ENCODE peak calls at places on chromosomes 7 and 10, in five cellular contexts. One of them, this sample, is unnamed.

GRCh38 chr7:135801045-135801693 is 52.6 kb upstream of the FAM180A start:
- DNase-seq in RWPE1: peak; percentile 55
- DNase-seq in sigmoid colon: no peak
- DNase-seq in HL-60: no peak
- DNase-seq in cardiac muscle cell: peak; percentile 85
- DNase-seq in this sample: no peak

GRCh38 chr10:91887075-91887899 is 22.0 kb downstream of the FGFBP3 start:
- DNase-seq in cardiac muscle cell: peak; percentile 98
- DNase-seq in sigmoid colon: peak; percentile 66
- DNase-seq in RWPE1: peak; percentile 30
- DNase-seq in HL-60: no peak
- DNase-seq in this sample: no peak

GRCh38 chr7:42552227-42552626 is 315.2 kb upstream of the GLI3 start:
- DNase-seq in sigmoid colon: no peak
- DNase-seq in RWPE1: no peak
- DNase-seq in HL-60: no peak
- DNase-seq in cardiac muscle cell: no peak
- DNase-seq in this sample: no peak

GRCh38 chr10:49395741-49396665 is at the start of gene DRGX:
- DNase-seq in cardiac muscle cell: peak; percentile 7
- DNase-seq in HL-60: no peak
- DNase-seq in RWPE1: no peak
- DNase-seq in sigmoid colon: no peak
- DNase-seq in this sample: no peak

GRCh38 chr7:142345817-142346216 is 88.0 kb upstream of the PRSS58 start:
- DNase-seq in RWPE1: no peak
- DNase-seq in sigmoid colon: no peak
- DNase-seq in cardiac muscle cell: no peak
- DNase-seq in HL-60: no peak
- DNase-seq in this sample: no peak

GRCh38 chr10:123774075-123774742 is 108.1 kb downstream of the GPR26 start:
- DNase-seq in sigmoid colon: no peak
- DNase-seq in RWPE1: no peak
- DNase-seq in cardiac muscle cell: no peak
- DNase-seq in HL-60: no peak
- DNase-seq in this sample: no peak

GRCh38 chr10:21824409-21824808 is 179.1 kb downstream of the DNAJC1 start:
- DNase-seq in cardiac muscle cell: no peak
- DNase-seq in sigmoid colon: no peak
- DNase-seq in HL-60: no peak
- DNase-seq in RWPE1: no peak
- DNase-seq in this sample: no peak

GRCh38 chr7:56007167-56007652 is 42.8 kb downstream of the NIPSNAP2 start:
- DNase-seq in cardiac muscle cell: peak; percentile 4
- DNase-seq in sigmoid colon: no peak
- DNase-seq in HL-60: no peak
- DNase-seq in RWPE1: peak; percentile 26
- DNase-seq in this sample: no peak

GRCh38 chr10:94500063-94500462 is 45.5 kb upstream of the HELLS start:
- DNase-seq in RWPE1: peak; percentile 7
- DNase-seq in sigmoid colon: no peak
- DNase-seq in cardiac muscle cell: no peak
- DNase-seq in HL-60: no peak
- DNase-seq in this sample: no peak

GRCh38 chr7:41156268-41156667 is 546.6 kb downstream of the INHBA start:
- DNase-seq in HL-60: no peak
- DNase-seq in RWPE1: no peak
- DNase-seq in cardiac muscle cell: no peak
- DNase-seq in sigmoid colon: no peak
- DNase-seq in this sample: no peak

GRCh38 chr10:103757531-103758293 is 97.7 kb downstream of the SH3PXD2A start:
- DNase-seq in cardiac muscle cell: no peak
- DNase-seq in RWPE1: peak; percentile 92
- DNase-seq in HL-60: peak; percentile 91
- DNase-seq in sigmoid colon: peak; percentile 80
- DNase-seq in this sample: peak; percentile 86

GRCh38 chr10:17423641-17424186 is 30.7 kb downstream of the ST8SIA6 start:
- DNase-seq in cardiac muscle cell: no peak
- DNase-seq in sigmoid colon: no peak
- DNase-seq in HL-60: no peak
- DNase-seq in RWPE1: no peak
- DNase-seq in this sample: no peak

GRCh38 chr10:90347239-90347638 is 510.6 kb downstream of the HTR7 start:
- DNase-seq in RWPE1: no peak
- DNase-seq in HL-60: no peak
- DNase-seq in cardiac muscle cell: no peak
- DNase-seq in sigmoid colon: no peak
- DNase-seq in this sample: no peak

GRCh38 chr7:90242369-90243168 is 2.4 kb upstream of the CFAP69 start:
- DNase-seq in HL-60: no peak
- DNase-seq in cardiac muscle cell: no peak
- DNase-seq in RWPE1: no peak
- DNase-seq in sigmoid colon: no peak
- DNase-seq in this sample: no peak

GRCh38 chr10:50332108-50332846 is 81.0 kb upstream of the ASAH2 start:
- DNase-seq in RWPE1: no peak
- DNase-seq in HL-60: no peak
- DNase-seq in cardiac muscle cell: no peak
- DNase-seq in sigmoid colon: no peak
- DNase-seq in this sample: no peak

GRCh38 chr10:126876456-126876855 is 28.8 kb upstream of the DOCK1 start:
- DNase-seq in RWPE1: no peak
- DNase-seq in sigmoid colon: no peak
- DNase-seq in cardiac muscle cell: no peak
- DNase-seq in HL-60: no peak
- DNase-seq in this sample: no peak

GRCh38 chr10:60905580-60905979 is 38.4 kb downstream of the RHOBTB1 start:
- DNase-seq in sigmoid colon: peak; percentile 89
- DNase-seq in RWPE1: no peak
- DNase-seq in HL-60: no peak
- DNase-seq in cardiac muscle cell: no peak
- DNase-seq in this sample: no peak

DNA sequence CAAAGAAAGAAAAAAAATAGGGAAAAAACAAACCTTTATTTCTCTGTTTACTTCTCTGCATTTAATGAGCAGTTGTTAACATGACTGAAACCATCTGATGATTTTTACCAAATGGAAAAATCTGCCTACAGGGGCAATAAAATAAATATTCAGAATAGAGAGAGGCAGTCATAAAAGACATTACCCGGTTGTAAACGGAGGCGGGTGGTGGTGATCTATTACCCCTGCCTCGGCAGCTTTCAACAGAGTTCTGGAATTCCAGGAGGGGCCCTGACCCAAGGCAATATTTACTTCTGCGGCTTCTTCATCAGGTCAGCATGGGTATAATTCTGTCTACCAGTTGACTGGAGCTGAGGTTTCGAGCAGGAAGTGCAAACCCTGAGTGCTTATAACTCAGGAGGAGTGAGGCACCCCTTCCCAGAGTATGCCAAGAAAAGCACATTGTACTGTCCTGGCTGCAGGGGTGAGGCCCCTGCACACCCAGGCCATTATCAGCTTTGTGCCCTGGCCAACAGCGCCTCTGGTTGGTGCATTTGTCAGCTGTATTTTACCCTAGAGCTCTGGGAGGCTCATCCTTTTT is 8.2 kb upstream of the CXCL12 start:
- DNase-seq in RWPE1: no peak
- DNase-seq in sigmoid colon: no peak
- DNase-seq in HL-60: no peak
- DNase-seq in cardiac muscle cell: no peak
- DNase-seq in this sample: no peak
- H3K27ac ChIP-seq in RWPE1: no peak overlapping the region
- H3K27ac ChIP-seq in sigmoid colon: no peak overlapping the region
- H3K27ac ChIP-seq in HL-60: no peak overlapping the region
- H3K27ac ChIP-seq in cardiac muscle cell: no peak overlapping the region
- H3K27ac ChIP-seq in this sample: no peak overlapping the region

DNA sequence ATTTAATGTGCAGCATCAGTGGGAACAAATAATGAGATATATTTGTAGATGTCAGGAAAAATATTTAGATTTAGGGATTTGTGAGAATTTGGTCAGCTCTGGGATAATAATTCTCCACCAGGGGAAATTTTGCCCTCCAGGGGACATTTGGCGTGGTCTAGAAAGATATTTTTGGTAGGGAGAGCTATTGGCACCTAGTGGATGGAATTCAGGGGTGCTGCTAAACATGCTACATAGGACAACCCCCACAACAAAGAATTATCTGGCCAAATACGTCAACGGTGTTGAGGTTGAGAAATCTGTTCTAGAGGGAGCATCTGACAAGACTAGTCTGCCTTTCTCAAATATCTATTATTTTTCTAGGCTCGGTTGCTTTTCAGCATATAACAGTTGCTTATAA is 2.1 kb downstream of the ADK start:
- DNase-seq in cardiac muscle cell: peak; percentile 45
- DNase-seq in sigmoid colon: no peak
- DNase-seq in RWPE1: peak; percentile 81
- DNase-seq in HL-60: no peak
- DNase-seq in this sample: no peak
- TF ChIP-seq CTCF in cardiac muscle cell: peak; percentile 60
- TF ChIP-seq CTCF in sigmoid colon: peak; percentile 17
- TF ChIP-seq CTCF in RWPE1: peak; percentile 49
- TF ChIP-seq CTCF in HL-60: no peak
- TF ChIP-seq CTCF in this sample: peak; percentile 81

GRCh38 chr7:12386237-12386839 is 17.3 kb downstream of the VWDE start:
- DNase-seq in cardiac muscle cell: peak; percentile 40
- DNase-seq in HL-60: no peak
- DNase-seq in sigmoid colon: no peak
- DNase-seq in RWPE1: no peak
- DNase-seq in this sample: no peak

GRCh38 chr7:12389089-12389700 is 14.5 kb downstream of the VWDE start:
- DNase-seq in cardiac muscle cell: peak; percentile 75
- DNase-seq in RWPE1: peak; percentile 50
- DNase-seq in HL-60: peak; percentile 3
- DNase-seq in sigmoid colon: no peak
- DNase-seq in this sample: no peak

DNA sequence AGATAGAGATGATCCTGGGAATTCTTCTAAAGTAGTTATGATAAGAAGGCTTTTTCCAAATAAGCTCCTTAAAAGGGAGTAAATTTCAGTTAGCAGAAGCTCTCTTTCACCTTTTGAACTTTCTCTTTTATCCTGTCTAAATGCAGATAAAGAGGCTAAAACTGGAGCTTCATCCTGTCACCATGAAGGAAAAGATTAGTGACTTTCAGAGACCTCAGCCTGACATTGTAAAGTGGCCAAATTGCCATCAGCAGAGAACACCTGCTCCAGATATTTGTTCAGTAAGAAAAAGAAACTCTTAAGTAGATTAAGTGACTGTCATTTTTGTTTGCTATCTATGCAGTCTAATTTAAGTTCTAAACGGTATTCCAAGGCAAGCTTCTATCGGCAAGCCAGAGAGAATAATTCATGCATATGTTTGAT is 18.3 kb downstream of the VWDE start:
- DNase-seq in cardiac muscle cell: peak; percentile 38
- DNase-seq in RWPE1: no peak
- DNase-seq in sigmoid colon: no peak
- DNase-seq in HL-60: no peak
- DNase-seq in this sample: no peak
- H3K27ac ChIP-seq in cardiac muscle cell: peak overlapping the region; percentile 92
- H3K27ac ChIP-seq in RWPE1: no peak overlapping the region
- H3K27ac ChIP-seq in sigmoid colon: no peak overlapping the region
- H3K27ac ChIP-seq in HL-60: no peak overlapping the region
- H3K27ac ChIP-seq in this sample: no peak overlapping the region

GRCh38 chr7:38881015-38881414 is 28.0 kb downstream of the VPS41 start:
- DNase-seq in sigmoid colon: no peak
- DNase-seq in HL-60: no peak
- DNase-seq in RWPE1: no peak
- DNase-seq in cardiac muscle cell: no peak
- DNase-seq in this sample: no peak
- TF ChIP-seq CTCF in sigmoid colon: no peak
- TF ChIP-seq CTCF in HL-60: no peak
- TF ChIP-seq CTCF in RWPE1: no peak
- TF ChIP-seq CTCF in cardiac muscle cell: no peak
- TF ChIP-seq CTCF in this sample: no peak

GRCh38 chr10:122295423-122295947 is 24.4 kb downstream of the BTBD16 start:
- DNase-seq in HL-60: no peak
- DNase-seq in RWPE1: no peak
- DNase-seq in cardiac muscle cell: no peak
- DNase-seq in sigmoid colon: no peak
- DNase-seq in this sample: no peak
- H3K27ac ChIP-seq in HL-60: no peak overlapping the region
- H3K27ac ChIP-seq in RWPE1: peak overlapping the region; percentile 82
- H3K27ac ChIP-seq in cardiac muscle cell: no peak overlapping the region
- H3K27ac ChIP-seq in sigmoid colon: no peak overlapping the region
- H3K27ac ChIP-seq in this sample: peak overlapping the region; percentile 64